ENCODE peak calls at places on chromosomes 16 and 17, in five cellular contexts. X is HCEC 1CT, G is iris pigment epithelial cell, Z is hypothalamus, P is nucleus accumbens. A is an unnamed sample.

GRCh38 chr17:50147841-50148225 is 2.6 kb downstream of the PPP1R9B start:
- DNase-seq in P (no peak), G (no peak), X (no peak), Z (peak), A (no peak)

GRCh38 chr17:29619251-29619650 is 3.5 kb downstream of the CORO6 start:
- DNase-seq in G (peak), X (peak), P (no peak), Z (peak), A (no peak)

GRCh38 chr17:79814624-79814965 is 17.7 kb upstream of the CBX8 start:
- DNase-seq in G (no peak), P (no peak), Z (no peak), X (no peak), A (no peak)

GRCh38 chr16:51538707-51539604 is 387.9 kb upstream of the SALL1 start:
- DNase-seq in P (no peak), Z (no peak), G (peak), X (peak), A (no peak)

GRCh38 chr16:67676516-67676915 is 9.9 kb downstream of the C16orf86 start:
- DNase-seq in Z (no peak), G (no peak), P (no peak), X (no peak), A (no peak)

GRCh38 chr16:65312795-65313194 is 190.9 kb upstream of the CDH11 start:
- DNase-seq in X (peak), Z (no peak), G (peak), P (no peak), A (no peak)

GRCh38 chr17:27430882-27431491 is 25.3 kb upstream of the KSR1 start:
- DNase-seq in G (peak), X (peak), Z (no peak), P (no peak), A (peak)

GRCh38 chr16:3057181-3058166 is 8.0 kb upstream of the IL32 start:
- DNase-seq in Z (no peak), P (no peak), X (no peak), G (no peak), A (no peak)

GRCh38 chr16:67428146-67428731 is 2.7 kb upstream of the HSD11B2 start:
- DNase-seq in G (peak), P (peak), X (peak), Z (peak), A (peak)

GRCh38 chr17:82487898-82488297 is 29.4 kb downstream of the NARF start:
- DNase-seq in P (no peak), Z (no peak), G (no peak), X (no peak), A (no peak)

GRCh38 chr16:49492090-49492801 is 118.6 kb downstream of the C16orf78 start:
- DNase-seq in P (no peak), G (peak), X (no peak), Z (peak), A (peak)

GRCh38 chr17:28347261-28347891 is 10.0 kb downstream of the POLDIP2 start:
- DNase-seq in G (peak), X (peak), Z (no peak), P (no peak), A (no peak)

GRCh38 chr17:81991684-81992513 is 14.5 kb downstream of the ASPSCR1 start:
- DNase-seq in P (peak), G (peak), Z (peak), X (no peak), A (no peak)

GRCh38 chr17:60610481-60610880 is 10.5 kb downstream of the PPM1D start:
- DNase-seq in P (no peak), X (no peak), G (peak), Z (no peak), A (no peak)

GRCh38 chr17:72576289-72576759 is 455.5 kb downstream of the SOX9 start:
- DNase-seq in X (no peak), G (no peak), P (peak), Z (peak), A (no peak)

GRCh38 chr16:85028638-85029412 is 1.2 kb downstream of the KIAA0513 start:
- DNase-seq in G (peak), P (peak), Z (peak), X (peak), A (no peak)

GRCh38 chr16:55499951-55500350 is 8.9 kb upstream of the LPCAT2 start:
- DNase-seq in G (peak), X (peak), Z (no peak), P (no peak), A (no peak)

GRCh38 chr17:82365586-82366295 is 5.8 kb upstream of the UTS2R start:
- DNase-seq in G (no peak), P (no peak), Z (no peak), X (no peak), A (no peak)

GRCh38 chr16:89189358-89190025 is 10.8 kb downstream of the SLC22A31 start:
- DNase-seq in X (no peak), P (no peak), Z (no peak), G (no peak), A (no peak)

GRCh38 chr16:97822-98221 is 19.8 kb downstream of the MPG start:
- DNase-seq in G (peak), Z (no peak), P (no peak), X (no peak), A (no peak)

GRCh38 chr16:10876799-10877341 is at the start of gene CIITA:
- DNase-seq in Z (peak), X (peak), P (peak), G (peak), A (no peak)

GRCh38 chr17:3888343-3889171 is 4.3 kb downstream of the CAMKK1 start:
- DNase-seq in Z (no peak), P (no peak), X (peak), G (peak), A (no peak)

GRCh38 chr17:1095853-1096675 is 83.7 kb downstream of the ABR start:
- DNase-seq in P (no peak), G (no peak), Z (no peak), X (no peak), A (no peak)

GRCh38 chr17:44033841-44034408 is 19.2 kb upstream of the TMEM101 start:
- DNase-seq in G (no peak), X (no peak), P (no peak), Z (no peak), A (no peak)

GRCh38 chr17:59892251-59892848 is 393 bp downstream of the TUBD1 start:
- DNase-seq in G (no peak), P (peak), Z (peak), X (no peak), A (no peak)

GRCh38 chr16:29315916-29316517 is 90.5 kb downstream of the NPIPB11 start:
- DNase-seq in P (no peak), Z (no peak), X (no peak), G (no peak), A (no peak)

GRCh38 chr17:2964370-2964769 is 99.0 kb downstream of the OR1D5 start:
- DNase-seq in P (no peak), X (no peak), G (no peak), Z (no peak), A (no peak)

GRCh38 chr17:49646391-49647255 is 31.3 kb downstream of the SPOP start:
- DNase-seq in P (no peak), G (peak), X (peak), Z (no peak), A (no peak)

GRCh38 chr16:79862601-79863000 is 262.1 kb upstream of the MAF start:
- DNase-seq in G (no peak), Z (no peak), P (no peak), X (no peak), A (no peak)

GRCh38 chr17:17377568-17377967 is 74.4 kb downstream of the NT5M start:
- DNase-seq in P (no peak), Z (no peak), G (no peak), X (no peak), A (no peak)

GRCh38 chr17:45307290-45308015 is 9.4 kb downstream of the MAP3K14 start:
- DNase-seq in G (peak), P (no peak), X (peak), Z (no peak), A (no peak)

GRCh38 chr17:81486174-81486810 is 26.3 kb downstream of the ACTG1 start:
- DNase-seq in X (no peak), G (no peak), P (no peak), Z (no peak), A (no peak)

GRCh38 chr17:74592087-74592990 is at the start of gene CD300LD:
- DNase-seq in X (no peak), G (no peak), P (no peak), Z (no peak), A (no peak)